ENCODE peak calls at places on chromosome 18, in five cellular contexts. U is GM12878, G is HCT116, B is stomach, Q is Panc1. F is an unnamed sample. For H3K4me1, the result is how much of the 10 kb centered on the place peaks cover.

GRCh38 chr18:32049393-32050161 is 31.0 kb downstream of the RNF125 start:
- DNase-seq in U (no peak), G (no peak), B (peak), Q (no peak), F (no peak)

GRCh38 chr18:49510393-49511115 is 23.5 kb upstream of the C18orf32 start:
- DNase-seq in B (peak), U (no peak), Q (no peak), G (peak), F (no peak)

GRCh38 chr18:9987931-9988330 is 74.1 kb downstream of the VAPA start:
- DNase-seq in G (no peak), B (peak), U (no peak), Q (no peak), F (peak)

GRCh38 chr18:961644-962355 is 57.1 kb downstream of the ADCYAP1 start:
- DNase-seq in G (peak), B (no peak), Q (peak), U (no peak), F (no peak)

GRCh38 chr18:72868666-72869661 is 1.2 kb upstream of the NETO1 start:
- DNase-seq in U (no peak), B (no peak), Q (no peak), G (no peak), F (no peak)

GRCh38 chr18:79200546-79201268 is 131.5 kb downstream of the ATP9B start:
- DNase-seq in G (peak), U (no peak), Q (no peak), B (no peak), F (peak)

GRCh38 chr18:8609711-8610441 is 639 bp downstream of the RAB12 start:
- DNase-seq in G (no peak), Q (no peak), U (no peak), B (no peak), F (no peak)

GRCh38 chr18:74682141-74682997 is 84.7 kb downstream of the ZNF407 start:
- DNase-seq in Q (no peak), U (no peak), B (no peak), G (no peak), F (no peak)

GRCh38 chr18:54772081-54772480 is 56.2 kb upstream of the RAB27B start:
- DNase-seq in B (no peak), Q (no peak), U (no peak), G (no peak), F (no peak)

GRCh38 chr18:56373601-56374000 is 264.8 kb downstream of the TXNL1 start:
- DNase-seq in Q (no peak), B (no peak), G (no peak), U (no peak), F (no peak)

GRCh38 chr18:61820842-61821241 is 72.0 kb downstream of the RNF152 start:
- DNase-seq in B (no peak), G (no peak), U (no peak), Q (no peak), F (no peak)

GRCh38 chr18:31645411-31645810 is 39.0 kb downstream of the B4GALT6 start:
- DNase-seq in B (no peak), G (no peak), Q (no peak), U (no peak), F (no peak)

GRCh38 chr18:52694804-52695203 is 354.8 kb downstream of the DCC start:
- DNase-seq in U (no peak), G (no peak), B (no peak), Q (no peak), F (no peak)

GRCh38 chr18:70332694-70333093 is 43.8 kb downstream of the SOCS6 start:
- DNase-seq in Q (no peak), G (no peak), B (no peak), U (no peak), F (no peak)

GRCh38 chr18:50507120-50507590 is 52.7 kb upstream of the MAPK4 start:
- DNase-seq in Q (no peak), B (peak), G (no peak), U (no peak), F (no peak)

GRCh38 chr18:7566587-7567486 is at the start of gene PTPRM:
- DNase-seq in U (no peak), G (peak), Q (no peak), B (peak), F (no peak)

GRCh38 chr18:60684843-60685513 is 312.4 kb upstream of the MC4R start:
- DNase-seq in G (peak), B (no peak), U (no peak), Q (peak), F (no peak)

GRCh38 chr18:59763541-59764136 is 66.4 kb upstream of the CCBE1 start:
- DNase-seq in G (no peak), U (no peak), Q (no peak), B (no peak), F (no peak)

DNA sequence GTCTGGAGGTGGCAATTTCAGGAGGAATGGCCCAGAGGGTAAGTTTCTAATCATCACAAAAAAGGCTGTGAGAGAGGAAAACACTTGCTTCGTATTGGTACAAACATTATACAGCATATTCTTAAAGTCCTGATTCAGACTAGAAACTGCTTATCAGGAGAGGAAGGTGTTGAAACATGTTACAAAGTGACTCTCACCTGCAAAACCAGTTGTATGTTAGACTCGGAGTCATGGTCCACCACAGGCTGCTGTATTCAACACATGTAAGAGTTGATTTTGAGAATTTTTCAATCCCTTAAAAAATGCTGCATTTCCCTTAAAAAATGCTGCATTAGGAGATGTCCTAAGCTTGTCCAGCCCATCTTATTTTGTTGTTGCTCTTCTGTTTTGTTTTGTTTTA is 61.5 kb downstream of the MBP start:
- DNase-seq in G (no peak), B (no peak), U (no peak), Q (no peak), F (no peak)
- H3K4me1 ChIP-seq in G (under half), B (half or more), U (under half), Q (half or more), F (half or more)

DNA sequence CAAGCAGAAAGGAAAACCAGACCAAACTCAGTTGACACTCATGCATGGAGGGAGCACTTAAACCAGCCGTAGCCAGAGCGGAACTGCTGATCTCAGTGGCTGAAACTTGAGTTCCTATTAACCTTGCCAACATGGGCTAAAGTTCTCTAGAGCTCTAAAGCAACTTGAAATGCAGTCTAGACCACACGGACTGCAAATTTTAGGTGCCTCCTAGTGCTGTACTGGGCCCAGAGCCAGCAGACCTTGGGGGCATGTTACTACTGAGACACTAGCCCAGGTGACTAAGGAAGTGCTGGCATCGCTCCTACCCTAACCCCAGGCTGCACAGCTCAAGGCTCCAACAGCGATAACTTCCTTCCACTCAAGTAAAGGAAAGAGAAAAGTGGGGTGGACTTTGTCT is 236.5 kb downstream of the AKAIN1 start:
- DNase-seq in B (no peak), Q (no peak), G (no peak), U (no peak), F (no peak)
- TF ChIP-seq POLR2AphosphoS5 in B (no peak), Q (no peak), G (no peak), U (no peak), F (no peak)

GRCh38 chr18:3119401-3120323 is 100.1 kb downstream of the MYOM1 start:
- DNase-seq in U (no peak), G (no peak), B (no peak), Q (peak), F (no peak)
- H3K4me1 ChIP-seq in U (under half), G (under half), B (under half), Q (under half), F (under half)

GRCh38 chr18:13376298-13376840 is 157.8 kb downstream of the LDLRAD4 start:
- DNase-seq in B (no peak), U (no peak), Q (no peak), G (no peak), F (no peak)

GRCh38 chr18:13376841-13377351 is 158.3 kb downstream of the LDLRAD4 start:
- DNase-seq in B (no peak), Q (no peak), U (no peak), G (no peak), F (no peak)

GRCh38 chr18:13374468-13375301 is 156.1 kb downstream of the LDLRAD4 start:
- DNase-seq in B (no peak), U (no peak), Q (no peak), G (no peak), F (peak)

GRCh38 chr18:13374096-13374467 is 155.5 kb downstream of the LDLRAD4 start:
- DNase-seq in B (no peak), G (no peak), Q (no peak), U (no peak), F (no peak)

DNA sequence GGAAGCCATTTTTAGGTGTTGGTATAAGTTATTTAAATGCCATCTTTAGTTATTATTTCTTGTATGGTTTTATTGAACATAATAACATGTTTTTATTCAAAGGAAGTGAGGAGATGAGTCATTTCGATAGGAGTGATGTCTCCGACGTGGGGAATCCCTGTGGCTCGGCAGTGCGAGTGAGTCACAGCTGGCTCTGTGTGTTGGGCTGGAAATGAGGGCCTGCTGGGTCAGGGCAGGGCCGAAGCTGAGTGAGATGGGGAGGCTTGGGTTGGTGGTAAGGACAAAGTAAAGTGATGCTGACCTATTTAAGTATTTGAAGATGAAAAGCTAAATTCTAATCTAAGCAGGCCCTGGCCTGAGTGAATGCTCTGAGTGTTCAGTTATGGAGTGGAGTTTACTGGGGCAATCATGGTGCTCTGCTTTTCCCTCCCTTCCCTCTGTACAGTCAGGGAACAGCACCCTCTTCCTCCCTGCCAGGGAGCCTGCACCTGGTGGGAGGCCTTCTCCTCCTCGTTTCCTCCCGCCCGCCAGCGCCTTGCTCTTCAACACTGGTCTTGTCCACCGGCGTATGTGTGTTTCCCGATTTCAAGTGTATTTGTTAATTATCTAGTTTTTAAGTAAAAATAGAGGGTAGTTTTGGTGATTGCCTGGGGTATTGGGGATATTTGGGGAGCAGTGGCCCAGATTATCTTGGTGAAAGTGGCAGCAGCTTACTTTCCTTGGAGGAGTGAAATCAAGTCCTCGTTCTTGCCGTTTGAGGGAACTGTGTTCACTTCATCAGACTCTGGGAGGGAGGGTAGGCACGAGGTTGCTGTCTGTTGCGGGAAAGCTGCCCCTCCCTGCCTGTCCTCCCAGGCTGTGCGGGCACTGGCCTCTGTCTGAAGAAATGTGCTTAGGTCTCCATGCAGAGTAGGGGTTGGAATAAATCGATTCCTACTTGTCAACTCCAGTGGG is 157.0 kb downstream of the LDLRAD4 start:
- DNase-seq in Q (peak), U (peak), G (peak), B (no peak), F (peak)
- TF ChIP-seq POLR2AphosphoS5 in Q (no peak), U (no peak), G (no peak), B (peak), F (peak)

DNA sequence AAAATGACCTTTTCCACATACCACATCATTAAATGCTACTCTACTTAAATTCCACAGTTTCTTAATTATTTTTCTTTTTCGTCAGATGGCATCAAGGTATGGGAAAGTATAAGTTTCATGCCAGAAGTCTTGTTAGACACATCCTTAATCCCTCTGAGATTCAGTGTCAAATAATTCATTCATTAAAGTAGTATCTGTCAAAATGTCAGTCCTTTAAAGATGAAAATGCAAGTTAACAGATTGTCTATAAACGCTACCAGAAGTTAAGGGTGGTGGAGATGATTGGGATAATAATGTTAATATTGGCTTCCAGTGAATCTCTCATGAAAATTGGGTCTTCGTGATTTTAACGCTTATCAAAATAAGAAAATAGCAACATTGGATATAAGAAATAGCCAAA is 504.2 kb upstream of the LINC00305 start:
- DNase-seq in B (no peak), Q (no peak), G (no peak), U (no peak), F (no peak)
- H3K4me1 ChIP-seq in B (under half), Q (under half), G (under half), U (under half), F (under half)

GRCh38 chr18:46434629-46435028 is 222.4 kb downstream of the LOXHD1 start:
- DNase-seq in Q (no peak), B (no peak), U (no peak), G (no peak), F (peak)

GRCh38 chr18:46431522-46432171 is 225.4 kb downstream of the LOXHD1 start:
- DNase-seq in Q (no peak), B (no peak), G (no peak), U (no peak), F (no peak)

GRCh38 chr18:46429649-46430224 is 227.3 kb downstream of the LOXHD1 start:
- DNase-seq in G (no peak), Q (no peak), B (no peak), U (no peak), F (no peak)

GRCh38 chr18:46435031-46435430 is 222.0 kb downstream of the LOXHD1 start:
- DNase-seq in G (no peak), B (no peak), Q (no peak), U (no peak), F (peak)

DNA sequence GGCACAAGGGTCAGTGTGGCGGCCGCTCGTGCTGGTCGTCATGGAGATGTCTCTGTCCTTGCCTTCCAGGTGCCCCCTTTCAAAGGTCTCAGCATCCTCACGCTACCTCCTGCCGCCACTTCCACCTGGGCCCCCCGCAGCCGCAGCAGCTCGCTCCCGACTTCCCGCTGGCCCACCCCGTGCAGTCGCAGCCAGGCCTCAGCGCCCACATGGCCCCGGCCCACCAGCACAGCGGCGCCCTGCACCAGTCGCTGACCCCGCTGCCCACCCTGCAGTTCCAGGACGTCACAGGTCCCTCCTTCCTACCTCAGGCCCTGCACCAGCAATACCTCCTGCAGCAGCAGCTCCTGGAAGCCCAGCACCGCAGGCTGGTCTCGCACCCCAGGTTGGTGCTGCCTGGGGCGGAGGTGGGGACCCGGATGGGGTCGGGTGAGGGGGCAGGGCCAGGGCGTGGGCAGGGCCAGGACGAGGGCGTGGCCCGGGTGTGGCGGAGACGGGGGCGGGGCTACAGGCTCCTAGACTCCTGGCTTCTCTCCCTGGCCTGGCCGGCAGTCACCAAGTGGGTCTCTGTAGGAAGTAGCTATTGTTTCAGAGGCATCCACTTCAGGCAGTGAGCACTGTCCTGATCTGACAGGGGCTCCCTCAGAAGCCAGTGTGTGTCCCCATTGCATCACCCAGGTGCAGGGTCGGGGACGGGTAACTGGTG is 223.7 kb downstream of the LOXHD1 start:
- DNase-seq in B (no peak), U (no peak), G (no peak), Q (no peak), F (no peak)
- TF ChIP-seq POLR2AphosphoS5 in B (no peak), U (no peak), G (no peak), Q (no peak), F (no peak)

DNA sequence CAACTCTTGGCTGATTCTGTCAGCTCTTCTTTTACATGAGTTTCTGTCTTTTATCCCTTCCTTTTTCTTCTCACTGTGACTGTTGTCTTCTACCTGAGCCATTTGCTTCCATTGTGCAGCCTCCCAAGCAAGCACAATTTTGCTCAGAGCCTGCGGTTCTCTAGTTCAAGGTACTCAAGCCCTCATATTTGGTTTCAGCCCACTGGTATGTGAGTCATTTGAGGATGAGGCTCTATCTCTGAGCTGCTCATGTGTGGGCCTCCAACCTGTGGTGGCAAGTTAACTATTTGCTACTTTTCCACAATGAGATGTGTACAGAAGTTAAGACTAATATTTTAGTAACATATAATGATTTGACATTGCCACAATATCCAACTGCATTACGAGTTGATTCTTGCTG is 183.0 kb downstream of the PHLPP1 start:
- DNase-seq in G (no peak), B (no peak), U (peak), Q (no peak), F (no peak)
- H3K4me1 ChIP-seq in G (under half), B (under half), U (under half), Q (under half), F (under half)

DNA sequence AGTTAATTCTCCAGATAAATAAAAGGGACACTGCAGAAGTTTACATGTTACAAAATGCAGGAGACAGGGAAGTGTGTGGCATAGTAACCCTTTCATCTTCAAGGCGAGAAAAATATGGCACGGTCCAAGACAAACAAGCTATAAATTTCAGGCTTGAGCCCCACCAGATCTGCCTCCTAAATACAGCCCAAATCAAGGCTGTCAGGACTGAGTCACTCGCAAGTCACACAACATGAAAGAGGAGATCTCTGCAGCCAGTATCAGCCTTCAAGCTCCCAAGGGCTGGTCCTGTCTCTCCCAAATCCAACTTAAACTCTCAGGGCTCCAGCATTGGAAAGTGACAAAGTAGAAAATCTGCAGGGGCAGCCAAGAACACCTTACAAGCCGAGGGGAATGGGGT is 106.3 kb upstream of the GATA6 start:
- DNase-seq in U (no peak), B (no peak), Q (no peak), G (no peak), F (no peak)
- TF ChIP-seq POLR2AphosphoS5 in U (no peak), B (no peak), Q (no peak), G (no peak), F (no peak)

GRCh38 chr18:43887491-43887890 is 610.2 kb upstream of the SYT4 start:
- DNase-seq in U (no peak), G (no peak), B (no peak), Q (no peak), F (no peak)

GRCh38 chr18:43886341-43886740 is 609.1 kb upstream of the SYT4 start:
- DNase-seq in G (no peak), Q (no peak), U (no peak), B (no peak), F (no peak)

GRCh38 chr18:43882358-43882757 is 605.1 kb upstream of the SYT4 start:
- DNase-seq in B (no peak), U (no peak), Q (no peak), G (no peak), F (no peak)

GRCh38 chr18:43879350-43879749 is 602.1 kb upstream of the SYT4 start:
- DNase-seq in U (no peak), B (no peak), G (no peak), Q (no peak), F (no peak)

GRCh38 chr18:43883886-43884285 is 606.6 kb upstream of the SYT4 start:
- DNase-seq in B (no peak), U (no peak), G (no peak), Q (no peak), F (no peak)
- H3K4me1 ChIP-seq in B (under half), U (under half), G (under half), Q (under half), F (under half)

F was measured in vagina.